ENCODE peak calls at places on chromosomes 5 and 9, in five cellular contexts. N is CD8-positive, alpha-beta T cell; D is right lobe of liver; V is H7; M is fibroblast of mammary gland. O is an unnamed sample.
A peak's percentile ranks its signal among the peaks of the same experiment; 100 is the strongest.

GRCh38 chr9:114823416-114823815 is 17.6 kb upstream of the TNFSF15 start:
- DNase-seq in N (no peak), D (no peak), V (no peak), M (no peak), O (no peak)

GRCh38 chr5:128695791-128696520 is 157.9 kb upstream of the FBN2 start:
- DNase-seq in N (no peak), D (no peak), V (peak; percentile 17), M (peak; percentile 30), O (peak; percentile 54)

GRCh38 chr9:38315085-38315595 is 77.4 kb upstream of the ALDH1B1 start:
- DNase-seq in N (no peak), D (no peak), V (no peak), M (no peak), O (no peak)

GRCh38 chr5:112237456-112237855 is 181.6 kb downstream of the EPB41L4A start:
- DNase-seq in N (no peak), D (no peak), V (no peak), M (no peak), O (no peak)

GRCh38 chr5:85017271-85017670 is 632.6 kb upstream of the EDIL3 start:
- DNase-seq in N (no peak), D (no peak), V (no peak), M (no peak), O (no peak)

GRCh38 chr5:41161271-41161670 is 52.1 kb downstream of the C6 start:
- DNase-seq in N (no peak), D (no peak), V (no peak), M (no peak), O (no peak)

GRCh38 chr9:129176786-129177442 is 1.1 kb downstream of the IER5L start:
- DNase-seq in N (no peak), D (peak; percentile 68), V (peak; percentile 80), M (peak; percentile 41), O (peak; percentile 47)

GRCh38 chr5:137890850-137891249 is 1.6 kb downstream of the PKD2L2 start:
- DNase-seq in N (no peak), D (no peak), V (no peak), M (no peak), O (no peak)

GRCh38 chr9:75974006-75974766 is 83.7 kb downstream of the PCSK5 start:
- DNase-seq in N (no peak), D (peak; percentile 49), V (no peak), M (no peak), O (no peak)

GRCh38 chr5:24232929-24233328 is 411.8 kb downstream of the CDH10 start:
- DNase-seq in N (no peak), D (no peak), V (no peak), M (no peak), O (peak; percentile 24)

GRCh38 chr9:136943291-136944093 is 1.0 kb downstream of the FBXW5 start:
- DNase-seq in N (no peak), D (peak; percentile 63), V (peak; percentile 92), M (peak; percentile 21), O (peak; percentile 50)

GRCh38 chr9:120252248-120252647 is 327.7 kb downstream of the CDK5RAP2 start:
- DNase-seq in N (no peak), D (no peak), V (no peak), M (peak; percentile 1), O (no peak)

GRCh38 chr9:69412741-69413150 is 87.7 kb downstream of the ENTREP1 start:
- DNase-seq in N (no peak), D (peak; percentile 77), V (peak; percentile 92), M (peak; percentile 64), O (peak; percentile 41)

GRCh38 chr9:98805506-98806272 is 1.8 kb upstream of the GALNT12 start:
- DNase-seq in N (no peak), D (no peak), V (no peak), M (peak; percentile 90), O (peak; percentile 25)

GRCh38 chr9:105887679-105888078 is 193.3 kb downstream of the TMEM38B start:
- DNase-seq in N (no peak), D (no peak), V (no peak), M (no peak), O (peak; percentile 33)

GRCh38 chr5:141521244-141521781 is 32.4 kb downstream of the PCDHGC5 start:
- DNase-seq in N (no peak), D (no peak), V (no peak), M (peak; percentile 99), O (peak; percentile 76)

GRCh38 chr9:71737455-71737854 is 30.9 kb downstream of the CEMIP2 start:
- DNase-seq in N (no peak), D (no peak), V (no peak), M (peak; percentile 47), O (no peak)

GRCh38 chr5:93601053-93601429 is 18.0 kb downstream of the NR2F1 start:
- DNase-seq in N (no peak), D (no peak), V (no peak), M (no peak), O (no peak)

GRCh38 chr5:172735141-172735831 is 35.7 kb downstream of the DUSP1 start:
- DNase-seq in N (no peak), D (no peak), V (no peak), M (no peak), O (no peak)

GRCh38 chr9:114735732-114736131 is 53.7 kb upstream of the TEX48 start:
- DNase-seq in N (no peak), D (no peak), V (no peak), M (peak; percentile 44), O (no peak)

GRCh38 chr5:112419050-112419595 is at the start of gene EPB41L4A:
- DNase-seq in N (no peak), D (peak; percentile 45), V (peak; percentile 84), M (no peak), O (no peak)

GRCh38 chr5:142888469-142889085 is 118.4 kb downstream of the ARHGAP26 start:
- DNase-seq in N (no peak), D (no peak), V (peak; percentile 41), M (peak; percentile 76), O (peak; percentile 47)

GRCh38 chr9:128825923-128826702 is 3.5 kb downstream of the SPOUT1 start:
- DNase-seq in N (no peak), D (no peak), V (peak; percentile 87), M (no peak), O (no peak)

GRCh38 chr5:167743685-167744084 is 547.8 kb upstream of the WWC1 start:
- DNase-seq in N (no peak), D (no peak), V (no peak), M (peak; percentile 90), O (no peak)

GRCh38 chr9:21334969-21335632 is at the start of gene KLHL9:
- DNase-seq in N (peak; percentile 78), D (peak; percentile 95), V (peak; percentile 92), M (peak; percentile 89), O (peak; percentile 92)

GRCh38 chr5:9375756-9376155 is 170.1 kb downstream of the SEMA5A start:
- DNase-seq in N (no peak), D (no peak), V (no peak), M (no peak), O (no peak)

GRCh38 chr5:158856794-158857193 is 242.9 kb downstream of the EBF1 start:
- DNase-seq in N (no peak), D (no peak), V (no peak), M (no peak), O (no peak)

GRCh38 chr5:147452137-147452838 is 57.6 kb downstream of the DPYSL3 start:
- DNase-seq in N (no peak), D (no peak), V (peak; percentile 68), M (no peak), O (no peak)
- H3K4me3 ChIP-seq in N (no peak overlapping the region), D (no peak overlapping the region), V (peak overlapping the region; percentile 93), M (peak overlapping the region; percentile 65), O (peak overlapping the region; percentile 47)

GRCh38 chr5:179343902-179344300 is 1.4 kb downstream of the ADAMTS2 start:
- DNase-seq in N (no peak), D (peak; percentile 55), V (peak; percentile 97), M (peak; percentile 58), O (peak; percentile 55)

GRCh38 chr5:179345179-179345428 is 157 bp downstream of the ADAMTS2 start:
- DNase-seq in N (no peak), D (no peak), V (no peak), M (no peak), O (no peak)

GRCh38 chr5:179342577-179342976 is 2.7 kb downstream of the ADAMTS2 start:
- DNase-seq in N (no peak), D (no peak), V (peak; percentile 81), M (peak; percentile 79), O (peak; percentile 51)

GRCh38 chr5:179344301-179345178 is 721 bp downstream of the ADAMTS2 start:
- DNase-seq in N (no peak), D (no peak), V (peak; percentile 84), M (peak; percentile 31), O (no peak)

DNA sequence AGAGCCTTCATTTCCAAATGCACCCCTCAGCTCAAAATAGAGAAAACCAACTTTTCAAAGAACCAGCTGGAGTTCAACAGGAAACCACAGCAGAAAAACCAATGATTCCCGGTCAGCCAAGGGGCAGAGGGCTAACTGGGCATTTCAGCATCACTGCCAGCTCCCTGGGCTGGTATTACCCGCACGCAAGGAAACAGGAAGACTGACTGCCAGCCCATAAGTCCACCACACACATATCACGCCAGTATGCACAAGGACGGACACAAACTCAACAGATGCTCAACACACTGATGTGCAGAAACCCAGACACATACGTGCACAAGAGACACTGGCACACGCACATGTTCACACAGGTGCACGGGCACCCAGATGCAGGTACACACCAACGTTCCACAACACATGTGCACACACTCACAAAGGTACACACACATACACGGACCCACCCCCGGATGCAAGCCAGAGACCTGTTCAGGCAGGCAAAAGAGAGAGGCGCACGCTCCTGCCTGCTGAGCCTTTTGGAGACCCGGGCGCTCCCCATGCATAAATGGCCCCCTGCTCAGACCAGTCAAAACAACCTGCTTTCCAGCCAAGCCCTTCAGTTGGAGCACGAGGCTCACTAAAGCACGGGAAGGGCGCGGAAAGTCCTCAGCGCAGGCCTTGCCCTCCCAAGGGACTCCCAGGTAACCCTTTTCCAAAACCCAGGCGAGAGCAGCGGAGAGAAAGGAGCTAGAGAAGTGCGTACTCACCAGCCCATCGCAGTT is 2.1 kb downstream of the ADAMTS2 start:
- DNase-seq in N (no peak), D (no peak), V (no peak), M (no peak), O (peak; percentile 9)
- H3K4me3 ChIP-seq in N (no peak overlapping the region), D (peak overlapping the region; percentile 33), V (peak overlapping the region; percentile 68), M (peak overlapping the region; percentile 81), O (peak overlapping the region; percentile 56)

GRCh38 chr5:56319281-56320242 is 86.4 kb upstream of the ANKRD55 start:
- DNase-seq in N (no peak), D (no peak), V (no peak), M (peak; percentile 76), O (no peak)
- H3K4me3 ChIP-seq in N (no peak overlapping the region), D (no peak overlapping the region), V (no peak overlapping the region), M (no peak overlapping the region), O (no peak overlapping the region)

GRCh38 chr9:86662890-86663468 is 284.3 kb downstream of the GAS1 start:
- DNase-seq in N (no peak), D (no peak), V (no peak), M (no peak), O (no peak)

GRCh38 chr9:86668488-86668887 is 278.8 kb downstream of the GAS1 start:
- DNase-seq in N (no peak), D (no peak), V (no peak), M (peak; percentile 53), O (no peak)

GRCh38 chr9:86663905-86664304 is 283.4 kb downstream of the GAS1 start:
- DNase-seq in N (no peak), D (no peak), V (no peak), M (no peak), O (no peak)

GRCh38 chr9:86667307-86667706 is 280.0 kb downstream of the GAS1 start:
- DNase-seq in N (no peak), D (no peak), V (no peak), M (peak; percentile 92), O (no peak)

DNA sequence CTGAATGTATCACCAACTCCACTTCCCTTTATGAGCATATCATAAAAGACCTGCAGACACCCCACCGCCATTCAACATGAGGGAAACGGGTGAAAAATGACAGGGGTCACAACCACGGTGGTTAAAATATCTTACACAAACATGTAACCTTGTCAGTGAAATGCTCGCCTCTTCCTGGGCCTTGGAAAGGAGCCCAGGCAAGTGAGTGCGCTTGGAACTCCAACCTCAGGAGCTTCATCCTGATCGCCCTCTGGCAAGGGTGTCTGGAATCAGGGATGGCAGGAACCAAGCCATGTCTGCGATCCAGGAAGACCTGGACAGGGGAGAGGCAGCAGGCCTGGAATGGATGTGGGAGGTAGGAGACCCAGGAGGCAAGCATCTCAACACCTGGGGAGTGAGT is 282.7 kb downstream of the GAS1 start:
- DNase-seq in N (no peak), D (no peak), V (no peak), M (no peak), O (no peak)
- H3K4me3 ChIP-seq in N (no peak overlapping the region), D (no peak overlapping the region), V (no peak overlapping the region), M (no peak overlapping the region), O (no peak overlapping the region)

O was measured in HAP-1.